ENCODE peak calls at places on chromosomes 13 and 19, in five cellular contexts. K is thyroid gland, C is cardiac fibroblast, B is psoas muscle, A is MCF 10A. Q is an unnamed sample.

GRCh38 chr19:27691991-27692390 is 1521.0 kb downstream of the UQCRFS1 start:
- DNase-seq in K (no peak), C (no peak), B (no peak), A (no peak), Q (no peak)

GRCh38 chr19:43779820-43780219 is 953 bp downstream of the KCNN4 start:
- DNase-seq in K (no peak), C (no peak), B (no peak), A (peak; percentile 67), Q (peak; percentile 72)

GRCh38 chr13:43136940-43137574 is 113.7 kb downstream of the DNAJC15 start:
- DNase-seq in K (no peak), C (peak; percentile 15), B (no peak), A (no peak), Q (no peak)

GRCh38 chr13:49292742-49293498 is 45.2 kb downstream of the CDADC1 start:
- DNase-seq in K (peak; percentile 98), C (peak; percentile 89), B (peak; percentile 67), A (no peak), Q (no peak)

GRCh38 chr13:112782433-112783010 is 92.7 kb downstream of the ATP11A start:
- DNase-seq in K (no peak), C (no peak), B (no peak), A (no peak), Q (no peak)

GRCh38 chr13:65555973-65556372 is 1674.2 kb downstream of the PCDH9 start:
- DNase-seq in K (no peak), C (no peak), B (no peak), A (no peak), Q (no peak)

GRCh38 chr19:33794578-33795369 is 1.9 kb upstream of the KCTD15 start:
- DNase-seq in K (peak; percentile 36), C (peak; percentile 57), B (no peak), A (no peak), Q (no peak)

GRCh38 chr13:44259045-44260042 is 114.3 kb upstream of the SERP2 start:
- DNase-seq in K (no peak), C (peak; percentile 47), B (peak; percentile 62), A (peak; percentile 38), Q (peak; percentile 66)

GRCh38 chr19:33221641-33222040 is 4.0 kb downstream of the SLC7A10 start:
- DNase-seq in K (no peak), C (no peak), B (no peak), A (no peak), Q (no peak)

GRCh38 chr13:99357149-99357596 is 50.0 kb upstream of the GPR183 start:
- DNase-seq in K (no peak), C (peak; percentile 86), B (peak; percentile 39), A (no peak), Q (no peak)

GRCh38 chr19:55070755-55071502 is 4.7 kb upstream of the EPS8L1 start:
- DNase-seq in K (no peak), C (peak; percentile 64), B (no peak), A (peak; percentile 98), Q (no peak)

GRCh38 chr13:86932935-86933334 is 738.2 kb upstream of the SLITRK5 start:
- DNase-seq in K (no peak), C (no peak), B (no peak), A (no peak), Q (no peak)

GRCh38 chr19:50513746-50514345 is at the start of gene ASPDH:
- DNase-seq in K (no peak), C (no peak), B (no peak), A (no peak), Q (no peak)

GRCh38 chr13:27790523-27790922 is 1.8 kb upstream of the GSX1 start:
- DNase-seq in K (no peak), C (no peak), B (no peak), A (no peak), Q (no peak)

GRCh38 chr13:80871481-80871880 is 530.6 kb upstream of the SPRY2 start:
- DNase-seq in K (no peak), C (peak; percentile 80), B (no peak), A (peak; percentile 58), Q (no peak)

GRCh38 chr13:98664047-98664446 is 87.1 kb upstream of the STK24 start:
- DNase-seq in K (no peak), C (peak; percentile 66), B (no peak), A (peak; percentile 91), Q (no peak)

GRCh38 chr13:94342436-94343242 is 136.8 kb downstream of the DCT start:
- DNase-seq in K (no peak), C (peak; percentile 45), B (no peak), A (no peak), Q (no peak)

GRCh38 chr19:46416077-46416709 is 2.8 kb upstream of the CCDC8 start:
- DNase-seq in K (peak; percentile 98), C (peak; percentile 86), B (peak; percentile 88), A (peak; percentile 61), Q (peak; percentile 57)

GRCh38 chr19:33665776-33666175 is 44.0 kb downstream of the CHST8 start:
- DNase-seq in K (no peak), C (no peak), B (no peak), A (no peak), Q (no peak)

GRCh38 chr19:53196777-53197396 is 3.7 kb upstream of the ZNF665 start:
- DNase-seq in K (peak; percentile 98), C (peak; percentile 93), B (peak; percentile 98), A (no peak), Q (peak; percentile 99)

GRCh38 chr19:46944918-46945628 is 74.6 kb upstream of the NPAS1 start:
- DNase-seq in K (peak; percentile 86), C (peak; percentile 62), B (peak; percentile 87), A (no peak), Q (no peak)

GRCh38 chr19:46574533-46574932 is 26.6 kb upstream of the CALM3 start:
- DNase-seq in K (no peak), C (no peak), B (no peak), A (no peak), Q (no peak)

GRCh38 chr13:19864018-19864338 is 529 bp upstream of the ZMYM5 start:
- DNase-seq in K (peak; percentile 65), C (peak; percentile 80), B (peak; percentile 89), A (peak; percentile 59), Q (peak; percentile 66)

GRCh38 chr19:12665646-12666304 is 767 bp downstream of the MAN2B1 start:
- DNase-seq in K (no peak), C (no peak), B (no peak), A (no peak), Q (no peak)

GRCh38 chr19:7868671-7869452 is 5.3 kb downstream of the PRR36 start:
- DNase-seq in K (peak; percentile 79), C (peak; percentile 67), B (peak; percentile 80), A (peak; percentile 91), Q (peak; percentile 92)

GRCh38 chr19:45798995-45799517 is 6.4 kb upstream of the DMWD start:
- DNase-seq in K (peak; percentile 86), C (peak; percentile 80), B (peak; percentile 80), A (peak; percentile 77), Q (peak; percentile 81)

GRCh38 chr19:38740252-38740592 is 4.1 kb downstream of the CAPN12 start:
- DNase-seq in K (no peak), C (no peak), B (no peak), A (no peak), Q (no peak)

GRCh38 chr13:19838726-19839342 is 24.6 kb downstream of the ZMYM5 start:
- DNase-seq in K (no peak), C (peak; percentile 86), B (no peak), A (peak; percentile 45), Q (no peak)

GRCh38 chr19:970695-971094 is 13.4 kb upstream of the WDR18 start:
- DNase-seq in K (no peak), C (peak; percentile 33), B (no peak), A (no peak), Q (no peak)
- TF ChIP-seq CTCF in K (peak; percentile 38), C (peak; percentile 63), B (peak; percentile 41), A (peak; percentile 79), Q (peak; percentile 50)

GRCh38 chr13:110944121-110944967 is 29.5 kb upstream of the ANKRD10 start:
- DNase-seq in K (no peak), C (peak; percentile 70), B (peak; percentile 35), A (peak; percentile 77), Q (peak; percentile 62)
- TF ChIP-seq CTCF in K (peak; percentile 27), C (peak; percentile 77), B (peak; percentile 64), A (peak; percentile 71), Q (peak; percentile 61)

GRCh38 chr13:91372813-91373420 is 25.4 kb downstream of the MIR17HG start:
- DNase-seq in K (no peak), C (no peak), B (no peak), A (no peak), Q (no peak)

GRCh38 chr13:91369432-91369831 is 21.9 kb downstream of the MIR17HG start:
- DNase-seq in K (no peak), C (peak; percentile 17), B (no peak), A (no peak), Q (no peak)

GRCh38 chr13:91375119-91375729 is 23.2 kb upstream of the GPC5 start:
- DNase-seq in K (no peak), C (peak; percentile 26), B (no peak), A (peak; percentile 33), Q (peak; percentile 57)
- TF ChIP-seq CTCF in K (peak; percentile 38), C (peak; percentile 59), B (peak; percentile 19), A (peak; percentile 46), Q (peak; percentile 61)

GRCh38 chr19:1272423-1273262 is 2.7 kb upstream of the FAM174C start:
- DNase-seq in K (no peak), C (peak; percentile 12), B (no peak), A (no peak), Q (no peak)

GRCh38 chr19:1270168-1270853 is 1.2 kb downstream of the CIRBP start:
- DNase-seq in K (peak; percentile 73), C (no peak), B (peak; percentile 80), A (peak; percentile 69), Q (no peak)

GRCh38 chr19:1269478-1270167 is 491 bp downstream of the CIRBP start:
- DNase-seq in K (peak; percentile 89), C (peak; percentile 94), B (peak; percentile 96), A (peak; percentile 78), Q (peak; percentile 88)

GRCh38 chr19:1271528-1272422 is 2.6 kb downstream of the CIRBP start:
- DNase-seq in K (no peak), C (no peak), B (peak; percentile 75), A (no peak), Q (no peak)

GRCh38 chr19:1270854-1271527 is 1.9 kb downstream of the CIRBP start:
- DNase-seq in K (peak; percentile 40), C (peak; percentile 6), B (no peak), A (no peak), Q (no peak)
- TF ChIP-seq CTCF in K (no peak), C (no peak), B (no peak), A (no peak), Q (no peak)

DNA sequence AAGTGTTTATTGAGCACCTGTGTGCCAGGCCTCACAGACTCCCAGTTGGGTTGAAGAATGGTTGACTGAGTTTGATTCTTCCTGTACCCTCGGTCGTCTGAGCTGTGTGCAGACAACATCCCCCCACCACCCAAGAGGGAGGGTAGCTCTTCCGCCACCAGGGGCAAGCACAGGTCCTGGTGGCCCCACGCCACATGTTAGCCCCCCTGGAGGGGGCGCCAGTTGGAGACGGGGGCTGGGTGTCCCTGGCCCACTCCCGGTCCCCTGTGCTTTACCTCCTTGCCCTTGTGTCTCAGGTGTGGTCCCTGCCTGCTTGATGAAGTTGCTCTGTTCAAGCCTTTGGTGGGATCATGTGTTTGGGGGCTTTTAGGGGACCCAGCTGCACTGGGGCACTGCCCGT is 27.2 kb downstream of the COLGALT1 start:
- DNase-seq in K (no peak), C (no peak), B (no peak), A (no peak), Q (no peak)
- TF ChIP-seq CTCF in K (no peak), C (peak; percentile 3), B (no peak), A (no peak), Q (no peak)

GRCh38 chr19:1945899-1946298 is 4.9 kb downstream of the CSNK1G2 start:
- DNase-seq in K (no peak), C (peak; percentile 22), B (no peak), A (peak; percentile 41), Q (no peak)
- TF ChIP-seq CTCF in K (peak; percentile 47), C (peak; percentile 65), B (peak; percentile 39), A (peak; percentile 60), Q (peak; percentile 45)